ENCODE peak calls at places on chromosomes 4 and X, in seven cellular contexts. H is amniotic stem cell; F is heart right ventricle; K is stimulated activated CD4-positive, alpha-beta T cell treated with anti-CD3 and anti-CD28 coated beads, Interleukin-2, amount 100 ng/mL, for 48 hours; A is colonic mucosa; M is right cardiac atrium; B is activated naive CD4-positive, alpha-beta T cell treated with anti-CD3 and anti-CD28 coated beads for 36 hours. G is an unnamed sample.
A peak's percentile ranks its signal among the peaks of the same experiment; 100 is the strongest.

GRCh38 chrX:55142919-55143310 is 54.1 kb downstream of the PAGE2 start:
- DNase-seq in M (no peak), F (no peak), B (no peak), H (no peak), K (no peak), A (no peak), G (no peak)

GRCh38 chr4:69522554-69522953 is 26.8 kb upstream of the UGT2B4 start:
- DNase-seq in F (no peak), B (no peak), A (no peak), M (no peak), K (no peak), H (no peak), G (no peak)

GRCh38 chr4:75895744-75896314 is 6.4 kb downstream of the PPEF2 start:
- DNase-seq in F (no peak), H (no peak), M (no peak), B (peak; percentile 18), A (peak; percentile 27), K (no peak), G (peak; percentile 67)

GRCh38 chr4:136754810-136755530 is 777.3 kb downstream of the PCDH18 start:
- DNase-seq in A (no peak), F (no peak), H (no peak), B (no peak), K (no peak), M (no peak), G (no peak)

GRCh38 chr4:107689912-107690587 is 30.0 kb downstream of the PAPSS1 start:
- DNase-seq in M (no peak), F (no peak), A (no peak), B (no peak), H (peak; percentile 60), K (no peak), G (no peak)

GRCh38 chr4:7662507-7662846 is 227.7 kb upstream of the PSAPL1 start:
- DNase-seq in M (no peak), B (no peak), A (no peak), K (no peak), H (no peak), F (no peak), G (no peak)

GRCh38 chr4:77445846-77446245 is 159.8 kb upstream of the CXCL13 start:
- DNase-seq in H (no peak), F (no peak), K (no peak), M (no peak), A (no peak), B (no peak), G (no peak)

GRCh38 chr4:149719357-149719756 is 96.3 kb downstream of the IQCM start:
- DNase-seq in B (no peak), F (no peak), H (no peak), M (no peak), K (no peak), A (no peak), G (no peak)

GRCh38 chr4:183098080-183098722 is 856 bp upstream of the WWC2 start:
- DNase-seq in M (peak; percentile 86), B (no peak), F (peak; percentile 51), A (peak; percentile 29), K (peak; percentile 3), H (peak; percentile 20), G (peak; percentile 8)

GRCh38 chr4:47654972-47655693 is 170.1 kb downstream of the ATP10D start:
- DNase-seq in K (no peak), B (no peak), H (no peak), M (no peak), A (no peak), F (no peak), G (no peak)

GRCh38 chr4:8407316-8407715 is 33.2 kb downstream of the ACOX3 start:
- DNase-seq in K (no peak), A (no peak), F (no peak), M (peak; percentile 46), B (no peak), H (no peak), G (no peak)

G was measured in small intestine.